ENCODE peak calls at places on chromosomes 2 and 18, in four cellular contexts. One of them, this sample, is unnamed.

GRCh38 chr2:224518806-224519580 is 66.2 kb downstream of the CUL3 start:
- DNase-seq in mesendoderm: peak
- DNase-seq in neuronal stem cell: no peak
- DNase-seq in IMR-90: peak
- DNase-seq in this sample: peak

GRCh38 chr18:11761553-11761952 is 72.5 kb downstream of the GNAL start:
- DNase-seq in mesendoderm: peak
- DNase-seq in neuronal stem cell: no peak
- DNase-seq in IMR-90: no peak
- DNase-seq in this sample: no peak

GRCh38 chr18:6017160-6017559 is 121.8 kb upstream of the TMEM200C start:
- DNase-seq in mesendoderm: no peak
- DNase-seq in neuronal stem cell: no peak
- DNase-seq in IMR-90: peak
- DNase-seq in this sample: no peak

GRCh38 chr2:160934991-160935390 is 225.2 kb upstream of the TANK start:
- DNase-seq in mesendoderm: peak
- DNase-seq in neuronal stem cell: no peak
- DNase-seq in IMR-90: no peak
- DNase-seq in this sample: no peak

GRCh38 chr18:50632895-50633515 is 73.1 kb downstream of the MAPK4 start:
- DNase-seq in mesendoderm: no peak
- DNase-seq in neuronal stem cell: no peak
- DNase-seq in IMR-90: no peak
- DNase-seq in this sample: no peak

GRCh38 chr2:189858301-189858700 is 74.1 kb downstream of the PMS1 start:
- DNase-seq in mesendoderm: no peak
- DNase-seq in neuronal stem cell: no peak
- DNase-seq in IMR-90: no peak
- DNase-seq in this sample: no peak

GRCh38 chr2:67927489-67927888 is 135.3 kb downstream of the C1D start:
- DNase-seq in mesendoderm: peak
- DNase-seq in neuronal stem cell: no peak
- DNase-seq in IMR-90: no peak
- DNase-seq in this sample: no peak

GRCh38 chr2:446963-447540 is 159.2 kb upstream of the ALKAL2 start:
- DNase-seq in mesendoderm: peak
- DNase-seq in neuronal stem cell: no peak
- DNase-seq in IMR-90: no peak
- DNase-seq in this sample: no peak

GRCh38 chr2:72770879-72771461 is 54.9 kb downstream of the EXOC6B start:
- DNase-seq in mesendoderm: peak
- DNase-seq in neuronal stem cell: peak
- DNase-seq in IMR-90: peak
- DNase-seq in this sample: peak

DNA sequence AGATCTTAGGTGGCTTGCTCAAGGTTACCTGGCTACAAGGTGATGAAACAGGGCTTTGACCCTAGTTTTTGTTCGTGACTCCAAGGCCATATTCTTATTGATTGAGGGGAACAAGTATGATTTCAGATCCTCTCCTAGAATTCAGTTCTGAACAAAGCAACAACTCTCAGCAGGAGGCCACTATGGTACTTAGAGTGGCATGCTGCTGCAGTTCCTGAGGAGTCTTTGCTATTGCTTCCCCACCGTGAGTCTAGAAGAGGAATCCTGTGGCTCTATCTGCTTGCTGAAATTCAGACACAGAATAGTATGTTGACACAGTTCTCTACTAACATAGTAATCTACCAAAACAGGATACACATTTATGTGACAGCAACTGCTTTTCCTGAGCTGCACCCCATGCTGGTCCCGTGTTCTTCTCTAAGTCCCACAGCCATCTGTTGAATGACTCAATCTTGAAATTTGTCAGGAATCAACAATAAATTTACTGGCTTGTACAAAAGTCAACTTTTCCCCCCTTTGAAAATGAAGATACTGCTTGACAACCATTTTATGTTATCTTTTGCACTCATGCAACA is 4.1 kb downstream of the TGFBRAP1 start:
- DNase-seq in mesendoderm: peak
- DNase-seq in neuronal stem cell: no peak
- DNase-seq in IMR-90: peak
- DNase-seq in this sample: peak
- H2BK120ac ChIP-seq in mesendoderm: no peak
- H2BK120ac ChIP-seq in neuronal stem cell: no peak
- H2BK120ac ChIP-seq in IMR-90: peak
- H2BK120ac ChIP-seq in this sample: peak

GRCh38 chr2:219684721-219685689 is 57.6 kb downstream of the SLC4A3 start:
- DNase-seq in mesendoderm: peak
- DNase-seq in neuronal stem cell: no peak
- DNase-seq in IMR-90: peak
- DNase-seq in this sample: peak

GRCh38 chr2:219689676-219690628 is 62.5 kb downstream of the SLC4A3 start:
- DNase-seq in mesendoderm: peak
- DNase-seq in neuronal stem cell: peak
- DNase-seq in IMR-90: peak
- DNase-seq in this sample: peak

GRCh38 chr2:219687266-219687665 is 59.8 kb downstream of the SLC4A3 start:
- DNase-seq in mesendoderm: no peak
- DNase-seq in neuronal stem cell: no peak
- DNase-seq in IMR-90: peak
- DNase-seq in this sample: peak

GRCh38 chr2:219688560-219689445 is 61.4 kb downstream of the SLC4A3 start:
- DNase-seq in mesendoderm: no peak
- DNase-seq in neuronal stem cell: no peak
- DNase-seq in IMR-90: peak
- DNase-seq in this sample: peak

GRCh38 chr2:219687882-219688559 is 60.6 kb downstream of the SLC4A3 start:
- DNase-seq in mesendoderm: peak
- DNase-seq in neuronal stem cell: no peak
- DNase-seq in IMR-90: no peak
- DNase-seq in this sample: peak
- H2BK120ac ChIP-seq in mesendoderm: no peak
- H2BK120ac ChIP-seq in neuronal stem cell: no peak
- H2BK120ac ChIP-seq in IMR-90: peak
- H2BK120ac ChIP-seq in this sample: peak

DNA sequence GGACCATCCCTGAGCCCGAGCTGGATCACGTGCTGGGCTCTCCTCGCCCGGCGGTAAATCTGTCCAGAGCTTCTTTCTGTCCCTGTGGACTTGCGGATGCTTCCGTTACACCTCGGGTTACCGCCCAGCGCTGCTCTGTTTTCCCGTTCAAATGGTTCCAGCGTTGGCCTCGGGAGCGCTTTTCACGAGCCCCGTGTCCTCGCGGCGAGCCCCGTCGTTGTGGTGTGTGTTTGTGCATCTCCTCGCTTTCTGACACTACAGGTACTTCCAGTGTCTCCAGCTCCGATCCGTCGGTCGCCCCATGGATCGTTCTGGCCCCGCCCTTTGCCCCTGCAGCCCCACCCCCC is 77.4 kb downstream of the RTP5 start:
- DNase-seq in mesendoderm: no peak
- DNase-seq in neuronal stem cell: no peak
- DNase-seq in IMR-90: no peak
- DNase-seq in this sample: no peak
- H2BK120ac ChIP-seq in mesendoderm: no peak
- H2BK120ac ChIP-seq in neuronal stem cell: no peak
- H2BK120ac ChIP-seq in IMR-90: no peak
- H2BK120ac ChIP-seq in this sample: no peak

GRCh38 chr2:11553661-11554429 is 20.0 kb downstream of the GREB1 start:
- DNase-seq in mesendoderm: no peak
- DNase-seq in neuronal stem cell: no peak
- DNase-seq in IMR-90: peak
- DNase-seq in this sample: no peak
- H2BK120ac ChIP-seq in mesendoderm: no peak
- H2BK120ac ChIP-seq in neuronal stem cell: no peak
- H2BK120ac ChIP-seq in IMR-90: no peak
- H2BK120ac ChIP-seq in this sample: no peak

This sample was measured in trophoblast cell.